ENCODE peak calls at places on chromosomes 2 and 18, in six cellular contexts. D is colonic mucosa, P is heart left ventricle, G is left ventricle myocardium inferior, V is SK-N-SH, B is HepG2. I is an unnamed sample. For H3K4me1, the result is how much of the 10 kb centered on the place peaks cover.

GRCh38 chr2:196066794-196067382 is 1.7 kb downstream of the DNAH7 start:
- DNase-seq in B (no peak), P (no peak), D (no peak), V (peak), G (no peak), I (no peak)

GRCh38 chr2:24181849-24182248 is 7.0 kb downstream of the FAM228A start:
- DNase-seq in B (no peak), G (no peak), P (no peak), V (no peak), D (no peak), I (no peak)

GRCh38 chr2:122236152-122236892 is 480.9 kb downstream of the TSN start:
- DNase-seq in V (peak), D (no peak), P (no peak), B (no peak), G (no peak), I (peak)

GRCh38 chr2:176156301-176156958 is 677 bp upstream of the HOXD3 start:
- DNase-seq in V (peak), D (no peak), P (no peak), G (no peak), B (no peak), I (no peak)

GRCh38 chr2:84481702-84482101 is 22.6 kb upstream of the SUCLG1 start:
- DNase-seq in G (no peak), V (no peak), B (no peak), P (no peak), D (no peak), I (no peak)

GRCh38 chr2:10343658-10344057 is 41.0 kb downstream of the HPCAL1 start:
- DNase-seq in B (no peak), V (no peak), P (no peak), D (no peak), G (no peak), I (no peak)

GRCh38 chr2:119756837-119757236 is 2.9 kb upstream of the PTPN4 start:
- DNase-seq in D (peak), V (no peak), B (peak), P (peak), G (peak), I (peak)

GRCh38 chr2:155372969-155373368 is 674.5 kb downstream of the KCNJ3 start:
- DNase-seq in B (no peak), G (no peak), D (no peak), V (no peak), P (no peak), I (no peak)

GRCh38 chr18:79772865-79773696 is 24.7 kb upstream of the KCNG2 start:
- DNase-seq in B (no peak), P (no peak), G (no peak), V (no peak), D (no peak), I (no peak)

GRCh38 chr2:70127920-70128444 is 40.7 kb downstream of the PCBP1 start:
- DNase-seq in B (no peak), V (no peak), P (no peak), G (no peak), D (no peak), I (no peak)

GRCh38 chr2:70132244-70133126 is 45.2 kb downstream of the PCBP1 start:
- DNase-seq in G (peak), D (peak), B (peak), V (peak), P (peak), I (no peak)

GRCh38 chr2:70133127-70133452 is 45.8 kb downstream of the PCBP1 start:
- DNase-seq in D (no peak), P (no peak), G (no peak), V (no peak), B (no peak), I (no peak)

GRCh38 chr2:70133521-70134348 is 46.5 kb downstream of the PCBP1 start:
- DNase-seq in V (no peak), B (no peak), P (no peak), D (no peak), G (no peak), I (no peak)
- H3K4me1 ChIP-seq in V (under half), B (half or more), P (half or more), D (under half), G (half or more), I (under half)

GRCh38 chr18:11533513-11533890 is 75.9 kb upstream of the SLC35G4 start:
- DNase-seq in G (no peak), D (no peak), P (no peak), B (no peak), V (no peak), I (no peak)
- TF ChIP-seq CTCF in G (no peak), D (no peak), P (no peak), B (no peak), V (no peak), I (no peak)

GRCh38 chr2:233184669-233185068 is 66.8 kb upstream of the ATG16L1 start:
- DNase-seq in D (no peak), G (no peak), B (no peak), V (no peak), P (no peak), I (no peak)

GRCh38 chr2:233186851-233187250 is 64.6 kb upstream of the ATG16L1 start:
- DNase-seq in V (no peak), P (no peak), B (no peak), G (no peak), D (no peak), I (no peak)

GRCh38 chr2:233183869-233184418 is 67.5 kb upstream of the ATG16L1 start:
- DNase-seq in V (no peak), D (no peak), B (peak), G (no peak), P (no peak), I (no peak)

GRCh38 chr2:233185963-233186362 is 65.5 kb upstream of the ATG16L1 start:
- DNase-seq in P (no peak), V (no peak), G (no peak), D (no peak), B (no peak), I (no peak)

DNA sequence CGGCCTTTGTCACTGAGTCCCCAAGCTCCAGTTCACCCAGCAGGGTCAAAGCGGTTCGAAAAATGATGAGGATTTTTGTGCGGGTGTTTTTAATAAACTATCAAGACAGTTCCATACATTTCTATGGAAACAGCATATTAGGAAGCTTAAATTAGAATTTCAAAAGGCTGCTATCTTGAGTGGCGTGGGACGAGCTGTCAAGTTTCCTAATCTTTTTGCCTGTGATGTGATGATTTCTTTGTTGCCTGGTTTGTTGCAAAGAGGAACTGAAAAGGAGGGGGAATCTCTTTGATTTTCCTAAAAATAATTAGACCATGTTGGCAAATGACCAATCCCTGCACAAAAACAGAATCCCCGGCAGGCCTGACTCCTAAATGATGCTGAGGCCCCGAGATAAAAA is 66.2 kb upstream of the ATG16L1 start:
- DNase-seq in G (no peak), V (no peak), B (no peak), P (no peak), D (no peak), I (no peak)
- H3K4me1 ChIP-seq in G (under half), V (under half), B (under half), P (under half), D (under half), I (under half)

GRCh38 chr2:218257390-218257981 is 3.3 kb upstream of the GPBAR1 start:
- DNase-seq in G (no peak), V (peak), D (no peak), P (no peak), B (no peak), I (no peak)
- TF ChIP-seq CTCF in G (peak), V (peak), D (no peak), P (peak), B (peak), I (no peak)

DNA sequence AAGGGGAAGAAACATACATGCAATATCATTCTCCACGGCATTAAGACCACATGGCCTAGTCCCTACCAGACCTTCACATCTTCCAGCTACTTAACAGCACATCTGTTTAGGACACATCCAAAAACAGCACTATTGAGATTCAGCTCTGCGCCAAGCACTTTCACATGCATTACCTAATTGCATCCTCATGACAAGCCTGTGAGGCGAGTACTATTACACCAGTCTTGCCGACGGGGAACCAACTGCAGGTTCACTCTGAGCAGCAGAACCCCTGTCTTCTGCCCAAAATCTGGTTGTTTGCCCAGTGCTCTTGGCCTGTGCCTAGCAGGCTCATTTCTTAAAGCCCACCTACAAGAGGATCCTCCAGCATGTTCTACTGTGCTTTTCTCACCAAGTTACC is 66.6 kb downstream of the AAK1 start:
- DNase-seq in G (no peak), B (no peak), D (no peak), V (no peak), P (peak), I (no peak)
- H3K4me1 ChIP-seq in G (half or more), B (under half), D (under half), V (under half), P (half or more), I (under half)

DNA sequence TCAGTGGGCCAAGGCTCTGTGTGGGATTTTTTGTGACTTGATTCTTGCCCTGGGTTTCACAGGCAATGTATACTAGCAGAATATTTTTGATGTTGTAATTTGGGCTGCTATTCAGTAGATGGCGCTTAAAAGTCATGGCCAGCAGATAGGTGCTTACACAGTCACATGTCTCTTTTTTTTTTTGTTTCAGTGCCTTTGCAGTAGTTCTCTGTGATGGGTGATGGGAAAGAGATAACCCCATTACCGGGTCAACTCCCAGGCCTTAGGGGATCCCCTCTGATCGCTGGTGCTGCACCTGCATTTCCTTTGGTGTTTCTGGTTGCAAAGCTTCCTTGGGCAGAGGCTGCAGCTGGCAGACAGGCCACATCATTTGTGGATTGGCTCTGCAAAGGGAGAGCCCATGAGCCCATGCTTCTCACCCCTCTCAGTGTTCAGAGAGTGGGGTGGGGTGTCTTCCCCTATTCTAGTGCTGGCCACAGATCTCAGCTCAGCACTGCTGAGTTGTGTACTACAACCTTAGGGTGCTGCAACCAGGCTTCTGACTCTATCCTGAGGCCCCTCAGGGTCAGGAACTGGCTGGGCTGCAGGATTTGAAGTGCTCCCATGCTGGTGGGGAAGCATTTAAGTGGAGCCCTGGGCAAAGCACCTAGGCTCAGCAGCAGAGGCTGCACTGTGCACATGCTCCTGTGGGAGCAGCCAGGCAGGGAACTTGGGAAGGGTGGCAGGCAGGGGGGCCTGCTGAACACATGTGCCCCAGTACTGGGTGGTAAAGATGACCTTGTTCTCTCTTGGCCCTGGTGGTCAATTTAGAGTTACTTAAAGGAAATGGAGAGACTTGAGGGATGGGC is 219.8 kb upstream of the SPHKAP start:
- DNase-seq in V (no peak), B (no peak), P (no peak), D (no peak), G (no peak), I (peak)
- TF ChIP-seq CTCF in V (no peak), B (no peak), P (no peak), D (no peak), G (no peak), I (no peak)

GRCh38 chr18:7617738-7618422 is 50.8 kb downstream of the PTPRM start:
- DNase-seq in V (no peak), D (peak), G (no peak), P (peak), B (no peak), I (peak)
- H3K4me1 ChIP-seq in V (under half), D (under half), G (half or more), P (half or more), B (half or more), I (under half)

DNA sequence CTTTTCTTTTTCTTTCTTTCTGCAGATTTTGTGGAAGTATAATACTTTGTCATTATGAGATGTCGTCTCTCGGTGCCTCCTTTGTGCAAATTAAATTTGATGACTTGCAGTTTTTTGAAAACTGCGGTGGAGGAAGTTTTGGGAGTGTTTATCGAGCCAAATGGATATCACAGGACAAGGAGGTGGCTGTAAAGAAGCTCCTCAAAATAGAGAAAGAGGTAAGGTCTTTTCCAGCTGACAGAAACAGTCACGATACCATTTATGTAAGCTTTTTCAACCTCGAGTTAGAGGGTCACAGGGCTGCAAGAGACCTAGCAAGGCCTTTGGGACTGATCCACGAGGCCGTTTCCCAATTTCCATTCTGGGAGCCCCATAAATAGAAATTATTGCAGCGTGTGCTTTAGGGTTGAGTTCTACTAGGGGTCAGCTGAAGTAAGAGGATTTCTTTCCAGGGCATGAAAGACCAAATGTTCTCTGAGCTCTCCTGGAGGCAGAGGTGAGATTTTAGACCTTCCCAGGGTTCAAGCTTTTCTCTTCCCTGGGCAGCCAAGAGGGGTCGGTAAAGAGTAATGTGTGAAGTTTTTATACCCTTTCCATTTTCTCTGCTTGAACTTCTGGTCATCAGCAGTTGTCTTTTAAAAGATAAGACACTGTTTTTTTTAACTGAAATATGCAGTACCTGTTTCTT is 15.5 kb downstream of the MAP3K20 start:
- DNase-seq in D (no peak), P (peak), V (no peak), G (peak), B (no peak), I (no peak)
- TF ChIP-seq CTCF in D (no peak), P (peak), V (peak), G (peak), B (no peak), I (no peak)

DNA sequence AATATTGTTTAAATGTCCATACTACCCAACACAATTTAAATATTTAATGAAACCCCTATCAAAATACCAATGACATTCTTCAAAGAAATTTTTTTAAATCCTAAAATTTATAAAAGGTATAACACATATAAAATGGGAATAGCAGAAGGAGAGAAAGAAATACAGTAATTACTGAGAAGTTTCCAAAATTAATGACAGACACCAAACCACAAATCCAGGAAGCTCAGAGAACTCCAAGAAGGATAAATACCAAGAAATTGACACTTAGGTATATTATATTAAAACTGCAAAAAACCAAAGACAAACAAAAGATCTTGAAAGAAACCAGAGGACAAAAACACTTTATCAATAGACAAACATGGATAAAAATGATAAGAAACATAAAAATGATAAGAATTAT is 101.1 kb downstream of the MEMO1 start:
- DNase-seq in B (no peak), D (no peak), P (no peak), V (no peak), G (no peak), I (no peak)
- H3K4me1 ChIP-seq in B (under half), D (under half), P (under half), V (under half), G (under half), I (under half)